ENCODE peak calls at places on chromosomes 7 and 10, in ten cellular contexts. V is psoas muscle; F is heart left ventricle; X is OCI-LY7; Z is neural progenitor cell; G is neuronal stem cell; I is tibial artery; K is PC-3; H is CD8-positive, alpha-beta T cell; E is mammary epithelial cell. Y is an unnamed sample. For H3K4me1, the result is how much of the 10 kb centered on the place peaks cover.

GRCh38 chr10:132364594-132364970 is 32.4 kb upstream of the PWWP2B start:
- DNase-seq in I (peak), E (no peak), V (no peak), G (no peak), X (no peak), Z (no peak), K (no peak), H (no peak), F (no peak), Y (no peak)

GRCh38 chr10:122417667-122418066 is 36.8 kb upstream of the ARMS2 start:
- DNase-seq in G (no peak), F (no peak), I (no peak), K (no peak), E (peak), V (no peak), X (no peak), H (no peak), Z (no peak), Y (no peak)

GRCh38 chr10:113736576-113736975 is 14.9 kb upstream of the PLEKHS1 start:
- DNase-seq in K (no peak), X (no peak), I (no peak), Z (no peak), G (no peak), H (no peak), E (no peak), F (no peak), V (no peak), Y (no peak)

GRCh38 chr7:116717137-116717536 is 45.1 kb downstream of the MET start:
- DNase-seq in E (no peak), V (no peak), Z (no peak), H (no peak), X (no peak), G (no peak), F (no peak), K (no peak), I (no peak), Y (no peak)

GRCh38 chr7:157709531-157710251 is 372.9 kb downstream of the DNAJB6 start:
- DNase-seq in I (peak), G (no peak), X (no peak), Z (no peak), H (no peak), K (no peak), E (no peak), V (no peak), F (peak), Y (no peak)

GRCh38 chr10:130018253-130018652 is 54.2 kb upstream of the EBF3 start:
- DNase-seq in H (no peak), K (peak), I (peak), Z (no peak), E (no peak), F (no peak), X (no peak), V (no peak), G (no peak), Y (no peak)

GRCh38 chr10:31759124-31759798 is 169.4 kb downstream of the ARHGAP12 start:
- DNase-seq in G (peak), F (peak), I (peak), H (peak), V (peak), K (no peak), X (no peak), E (no peak), Z (peak), Y (peak)

GRCh38 chr7:151806204-151806603 is 70.7 kb downstream of the PRKAG2 start:
- DNase-seq in G (no peak), K (no peak), I (peak), V (peak), X (no peak), H (no peak), F (no peak), Z (no peak), E (no peak), Y (no peak)

GRCh38 chr10:92124524-92125168 is 166.2 kb downstream of the CPEB3 start:
- DNase-seq in I (peak), G (no peak), X (no peak), Z (no peak), E (peak), H (no peak), F (peak), V (no peak), K (peak), Y (no peak)

GRCh38 chr7:101594790-101595189 is 34.3 kb downstream of the MYL10 start:
- DNase-seq in E (no peak), F (no peak), Z (no peak), V (no peak), G (no peak), X (no peak), I (no peak), H (no peak), K (no peak), Y (no peak)

GRCh38 chr7:108630002-108630401 is 60.3 kb downstream of the DNAJB9 start:
- DNase-seq in F (peak), H (no peak), Z (no peak), E (no peak), X (no peak), G (no peak), K (no peak), I (no peak), V (no peak), Y (no peak)

DNA sequence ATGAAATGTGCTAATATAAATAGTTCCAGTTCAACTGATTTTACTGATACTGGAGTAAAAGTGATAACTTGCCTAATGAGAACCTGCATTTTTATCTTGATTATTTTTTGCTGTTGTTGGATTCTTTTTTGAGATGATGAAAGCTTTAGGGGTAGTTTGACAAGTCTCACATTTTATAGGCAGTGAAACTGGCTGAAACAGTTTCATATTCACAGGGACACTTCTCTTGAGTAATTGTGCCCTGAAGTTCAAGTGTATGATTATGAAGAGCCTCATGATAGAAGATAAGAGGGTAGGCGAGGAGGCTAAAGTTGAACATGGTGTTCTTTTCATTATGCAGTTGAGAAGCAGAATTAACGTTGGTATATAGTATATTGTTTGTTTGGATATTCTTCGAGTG is 5.1 kb downstream of the AUTS2 start:
- DNase-seq in H (no peak), E (no peak), V (no peak), K (no peak), X (peak), Z (no peak), I (no peak), G (no peak), F (no peak), Y (no peak)
- H3K4me1 ChIP-seq in H (under half), E (under half), V (under half), K (under half), X (under half), Z (under half), I (under half), G (under half), F (under half), Y (under half)

DNA sequence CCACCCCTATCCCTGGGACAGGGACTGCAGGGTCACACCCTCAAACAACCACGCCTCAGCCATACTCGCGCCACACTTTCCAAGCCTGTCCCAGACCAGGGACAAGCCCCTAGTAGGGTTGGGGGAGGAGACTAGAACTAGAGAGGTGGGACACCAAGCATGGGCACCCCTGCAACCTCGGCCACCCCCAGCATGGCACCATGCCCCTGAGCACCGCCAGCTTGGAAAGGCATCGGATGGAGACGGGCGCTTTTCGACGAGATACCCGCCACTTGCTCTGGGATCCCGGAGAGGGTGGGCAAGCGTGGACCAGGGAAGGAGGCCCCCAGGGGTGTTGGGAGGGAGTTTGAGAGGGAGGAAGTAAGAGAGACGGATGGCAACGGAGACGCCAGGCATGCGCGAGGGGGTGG is 13.1 kb upstream of the KMT2E start:
- DNase-seq in G (no peak), I (no peak), H (no peak), F (no peak), V (no peak), E (no peak), K (no peak), X (no peak), Z (no peak), Y (no peak)
- H3K27ac ChIP-seq in G (no peak), I (peak), H (no peak), F (no peak), V (peak), E (no peak), K (no peak), X (no peak), Z (no peak), Y (peak)

DNA sequence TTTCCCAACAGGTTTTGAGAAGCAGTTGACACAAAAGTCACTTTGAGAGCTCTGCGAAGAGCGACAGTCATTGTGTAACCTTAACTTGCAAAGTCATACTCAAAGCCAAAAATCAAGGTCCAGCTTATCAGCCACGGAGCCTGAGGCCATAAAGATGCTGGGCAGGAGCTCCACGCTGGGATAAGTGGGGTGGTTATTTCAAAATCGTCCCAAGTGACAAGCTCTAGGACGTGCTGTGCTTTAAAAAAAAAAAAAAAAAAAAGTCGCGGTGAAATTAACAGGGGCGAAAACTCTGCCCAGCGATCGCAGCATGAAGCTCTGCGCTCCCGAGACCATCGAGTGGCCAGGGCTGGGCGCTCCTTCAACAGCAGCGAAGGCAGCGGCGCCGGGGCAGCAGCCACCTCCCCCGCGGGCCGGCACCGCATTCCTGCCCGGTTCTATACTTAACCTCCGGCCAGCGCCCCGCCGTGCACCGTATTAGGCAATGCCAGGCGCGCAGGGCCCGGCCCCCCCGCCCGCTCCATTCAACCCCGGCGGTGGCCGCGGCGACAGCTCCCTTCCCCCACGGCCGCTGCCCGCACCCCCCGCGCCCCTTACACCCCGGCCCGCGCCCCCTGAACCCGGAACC is 657 bp downstream of the HACD1 start:
- DNase-seq in G (peak), F (peak), E (peak), X (no peak), K (peak), Z (peak), H (no peak), I (peak), V (peak), Y (peak)
- H3K4me3 ChIP-seq in G (peak), F (peak), E (peak), X (no peak), K (peak), Z (peak), H (peak), I (peak), V (peak), Y (peak)

GRCh38 chr7:41489885-41490284 is 213.0 kb downstream of the INHBA start:
- DNase-seq in Z (no peak), G (no peak), E (no peak), X (no peak), F (no peak), H (no peak), V (no peak), K (no peak), I (no peak), Y (no peak)
- H3K4me1 ChIP-seq in Z (under half), G (under half), E (under half), X (under half), F (under half), H (under half), V (under half), K (under half), I (under half), Y (under half)

DNA sequence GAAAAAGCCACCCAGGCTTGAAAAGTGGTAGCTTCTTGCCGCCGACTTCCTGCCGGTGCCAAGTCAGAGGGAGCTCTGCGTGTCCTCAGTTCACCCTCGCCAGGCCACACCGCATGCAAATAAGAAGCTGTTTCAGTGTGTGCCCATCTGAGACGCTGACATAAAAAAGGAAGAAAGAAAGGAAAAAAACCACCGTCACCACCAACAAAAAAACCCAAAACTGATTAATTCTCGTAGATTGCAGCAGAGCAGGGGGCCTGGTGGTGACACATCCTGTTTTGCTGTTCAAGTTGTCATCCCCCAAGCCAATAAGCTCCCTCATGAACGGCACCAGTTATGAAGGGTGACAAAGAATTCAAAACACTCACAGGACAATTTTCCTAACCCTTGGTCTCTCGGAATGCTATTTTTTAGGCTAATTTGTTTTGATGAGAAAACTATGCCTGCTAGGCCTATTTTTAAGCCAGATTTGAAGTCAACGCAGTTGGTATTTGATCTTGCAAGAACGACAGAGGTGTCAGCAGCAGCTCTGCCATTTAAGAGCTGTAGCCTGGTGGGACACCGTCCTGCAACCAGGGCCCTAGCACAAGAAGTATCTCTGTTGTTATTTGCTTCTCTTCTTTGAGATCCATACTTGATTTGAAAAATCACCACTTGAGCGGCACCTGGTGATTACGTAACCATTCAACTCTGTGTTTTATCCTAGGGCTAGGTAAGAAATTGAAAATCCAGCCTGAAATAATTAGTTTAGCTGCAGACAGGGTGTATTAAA is 145.5 kb downstream of the PFKFB3 start:
- DNase-seq in H (peak), Z (no peak), V (peak), F (peak), I (no peak), G (no peak), X (peak), E (no peak), K (no peak), Y (peak)
- H3K27ac ChIP-seq in H (peak), Z (no peak), V (peak), F (peak), I (peak), G (no peak), X (peak), E (no peak), K (no peak), Y (peak)

GRCh38 chr7:73504017-73504416 is 18.1 kb downstream of the BAZ1B start:
- DNase-seq in I (no peak), V (no peak), E (no peak), X (no peak), K (no peak), H (no peak), F (no peak), G (no peak), Z (no peak), Y (no peak)

GRCh38 chr7:73507556-73507955 is 14.5 kb downstream of the BAZ1B start:
- DNase-seq in H (no peak), Z (no peak), K (no peak), F (no peak), X (no peak), E (no peak), G (no peak), V (no peak), I (no peak), Y (no peak)

GRCh38 chr7:73504920-73505319 is 17.2 kb downstream of the BAZ1B start:
- DNase-seq in Z (no peak), E (no peak), F (no peak), V (no peak), H (no peak), G (no peak), K (no peak), X (no peak), I (no peak), Y (no peak)

GRCh38 chr7:73503229-73503628 is 18.9 kb downstream of the BAZ1B start:
- DNase-seq in E (no peak), Z (no peak), F (no peak), H (no peak), K (no peak), X (no peak), V (no peak), I (no peak), G (no peak), Y (no peak)
- H3K4me3 ChIP-seq in E (no peak), Z (no peak), F (no peak), H (no peak), K (no peak), X (no peak), V (no peak), I (no peak), G (no peak), Y (no peak)

DNA sequence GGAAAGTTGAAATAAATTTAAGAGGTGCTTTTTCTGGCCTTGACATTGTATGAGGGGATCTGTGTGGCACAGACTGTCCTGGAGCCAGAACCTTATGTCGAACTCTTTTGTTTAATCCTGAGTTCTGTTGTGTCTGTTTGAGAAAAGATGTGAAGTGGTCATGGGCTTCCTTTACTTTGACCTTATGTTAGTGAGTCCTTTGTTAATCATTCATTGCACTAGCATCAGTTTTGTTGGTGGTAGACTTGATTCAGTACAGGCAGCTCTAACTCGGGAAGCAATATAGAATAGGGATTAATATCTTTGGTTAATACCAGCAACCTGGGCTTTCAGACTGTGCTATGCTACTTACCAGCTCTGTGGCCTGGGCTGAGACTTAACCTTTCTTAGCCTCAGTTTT is 123.9 kb upstream of the FZD1 start:
- DNase-seq in H (no peak), I (no peak), K (no peak), V (no peak), F (no peak), Z (no peak), E (no peak), G (no peak), X (no peak), Y (no peak)
- H3K4me1 ChIP-seq in H (under half), I (under half), K (under half), V (under half), F (under half), Z (half or more), E (under half), G (under half), X (under half), Y (under half)

DNA sequence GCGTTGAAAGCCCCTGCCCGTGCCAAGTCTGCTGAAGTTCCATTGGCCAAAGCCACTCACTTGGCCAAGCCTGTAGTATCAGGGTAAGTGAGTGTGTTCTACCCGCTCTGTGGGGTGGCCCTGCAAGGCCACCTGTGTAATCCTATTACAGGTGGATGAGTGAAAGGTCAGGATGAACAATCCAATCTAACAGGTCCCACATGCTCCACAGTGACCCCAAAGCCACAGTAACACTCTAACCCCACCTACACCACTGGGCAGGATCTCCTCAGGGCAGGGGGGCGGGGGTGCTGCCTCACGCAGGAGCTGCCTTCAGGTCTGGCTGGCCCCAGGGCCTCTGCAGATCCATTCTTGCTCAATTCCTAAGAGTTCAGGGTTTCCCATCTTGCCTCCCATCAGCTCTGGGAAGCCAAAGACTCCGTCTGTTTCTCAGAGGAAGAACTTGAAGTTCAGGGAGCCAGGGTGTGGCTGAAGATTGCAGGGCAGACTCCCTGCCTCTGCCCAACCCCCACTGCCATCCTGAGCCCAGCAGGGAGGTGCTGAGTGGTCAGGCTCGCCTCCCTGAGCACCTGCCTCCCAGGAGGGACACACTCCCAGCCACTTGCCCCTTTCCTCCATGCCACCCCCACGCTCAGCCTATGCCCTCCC is 9.7 kb upstream of the COMTD1 start:
- DNase-seq in V (no peak), X (no peak), H (no peak), K (peak), G (no peak), I (no peak), E (no peak), Z (no peak), F (no peak), Y (no peak)
- H3K27ac ChIP-seq in V (no peak), X (no peak), H (no peak), K (no peak), G (no peak), I (no peak), E (no peak), Z (no peak), F (no peak), Y (no peak)

GRCh38 chr7:128739048-128739962 is at the start of gene CALU:
- DNase-seq in Z (peak), H (peak), E (peak), X (peak), V (peak), F (peak), K (peak), I (peak), G (peak), Y (peak)

GRCh38 chr7:128742206-128742605 is 3.0 kb downstream of the CALU start:
- DNase-seq in E (peak), Z (no peak), F (no peak), G (no peak), V (no peak), H (no peak), I (no peak), K (peak), X (no peak), Y (no peak)

GRCh38 chr7:128739990-128740682 is 977 bp downstream of the CALU start:
- DNase-seq in G (no peak), K (no peak), F (no peak), X (no peak), I (no peak), Z (no peak), H (no peak), E (no peak), V (no peak), Y (no peak)

GRCh38 chr7:128741491-128741890 is 2.3 kb downstream of the CALU start:
- DNase-seq in X (no peak), Z (no peak), V (no peak), I (no peak), H (no peak), F (no peak), G (no peak), K (no peak), E (no peak), Y (no peak)

DNA sequence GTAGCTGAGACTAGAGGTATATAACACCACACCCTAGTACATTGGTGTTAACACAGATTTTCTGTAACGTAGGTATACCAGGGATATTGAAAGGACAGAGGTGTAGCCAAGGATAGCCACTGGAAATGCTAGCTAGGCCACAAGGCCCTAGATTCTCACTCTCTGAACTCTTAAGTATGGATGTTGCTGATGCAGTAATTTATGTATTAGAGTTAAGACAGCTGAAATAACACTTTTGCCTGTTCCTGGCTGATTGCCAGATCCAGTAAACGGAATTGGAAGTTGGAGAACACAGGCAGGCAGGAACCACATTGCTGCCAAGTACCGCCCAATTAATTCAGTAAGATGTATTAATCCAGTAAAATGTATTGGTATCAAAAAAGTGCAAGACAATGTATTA is 1.8 kb downstream of the CALU start:
- DNase-seq in I (no peak), K (no peak), Z (no peak), X (no peak), V (no peak), E (no peak), G (no peak), F (peak), H (no peak), Y (no peak)
- H3K4me3 ChIP-seq in I (peak), K (peak), Z (peak), X (peak), V (peak), E (peak), G (no peak), F (peak), H (no peak), Y (no peak)

Y was measured in naive thymus-derived CD4-positive, alpha-beta T cell.